ENCODE peak calls at places on chromosomes 6 and 20, in eight cellular contexts. A, K, V, T, Q, P, S and N are unnamed samples.

GRCh38 chr6:131381052-131381451 is 192.0 kb upstream of the ARG1 start:
- DNase-seq in P (no peak), K (no peak), S (no peak), V (no peak), T (no peak), A (no peak), Q (no peak), N (no peak)

GRCh38 chr20:62815066-62815991 is 1.5 kb upstream of the COL9A3 start:
- DNase-seq in S (no peak), P (peak; percentile 43), Q (no peak), K (peak; percentile 91), T (peak; percentile 65), V (no peak), A (peak; percentile 41), N (no peak)

GRCh38 chr6:143529095-143529494 is 17.6 kb upstream of the FUCA2 start:
- DNase-seq in V (no peak), T (peak; percentile 27), Q (no peak), A (no peak), S (no peak), P (no peak), K (peak; percentile 42), N (peak; percentile 12)

GRCh38 chr20:59405226-59405815 is 104.9 kb downstream of the EDN3 start:
- DNase-seq in T (no peak), V (no peak), A (no peak), K (no peak), S (no peak), Q (no peak), P (no peak), N (no peak)

GRCh38 chr6:31529329-31530150 is 778 bp downstream of the MCCD1 start:
- DNase-seq in V (no peak), K (peak; percentile 49), Q (no peak), P (no peak), A (no peak), T (no peak), S (no peak), N (no peak)

GRCh38 chr6:32291549-32291948 is 67.7 kb upstream of the NOTCH4 start:
- DNase-seq in S (no peak), A (no peak), Q (no peak), T (no peak), V (no peak), K (no peak), P (no peak), N (no peak)

GRCh38 chr6:137339929-137340559 is 120.9 kb upstream of the IFNGR1 start:
- DNase-seq in P (peak; percentile 2), T (peak; percentile 30), Q (no peak), A (no peak), K (no peak), V (no peak), S (no peak), N (peak; percentile 3)

GRCh38 chr6:31541059-31541657 is 645 bp downstream of the DDX39B start:
- DNase-seq in P (peak; percentile 26), V (peak; percentile 73), T (peak; percentile 81), S (no peak), Q (no peak), A (peak; percentile 50), K (peak; percentile 80), N (peak; percentile 78)

GRCh38 chr6:85452441-85452881 is 2.6 kb downstream of the NT5E start:
- DNase-seq in K (no peak), T (peak; percentile 68), A (peak; percentile 93), V (peak; percentile 98), P (peak; percentile 71), S (peak; percentile 19), Q (no peak), N (peak; percentile 82)

GRCh38 chr6:126312013-126312665 is 27.8 kb upstream of the CENPW start:
- DNase-seq in P (no peak), A (no peak), Q (no peak), S (peak; percentile 27), K (peak; percentile 58), V (no peak), T (peak; percentile 16), N (no peak)

GRCh38 chr6:148799647-148800046 is 52.8 kb downstream of the UST start:
- DNase-seq in K (no peak), A (no peak), Q (no peak), T (no peak), P (no peak), S (no peak), V (no peak), N (no peak)

GRCh38 chr6:4210619-4211419 is 75.4 kb upstream of the ECI2 start:
- DNase-seq in T (peak; percentile 78), K (peak; percentile 78), S (peak; percentile 74), Q (no peak), P (peak; percentile 26), V (peak; percentile 75), A (peak; percentile 68), N (peak; percentile 81)

GRCh38 chr20:56328861-56329260 is 29.9 kb upstream of the FAM210B start:
- DNase-seq in A (peak; percentile 8), Q (no peak), T (peak; percentile 47), P (no peak), K (peak; percentile 23), S (no peak), V (no peak), N (peak; percentile 37)

GRCh38 chr6:147586044-147586443 is 77.6 kb downstream of the SAMD5 start:
- DNase-seq in V (peak; percentile 88), Q (no peak), A (peak; percentile 55), S (no peak), T (peak; percentile 1), K (no peak), P (peak; percentile 62), N (peak; percentile 85)

GRCh38 chr6:9482030-9482731 is 932.7 kb downstream of the TFAP2A start:
- DNase-seq in S (peak; percentile 86), K (peak; percentile 80), Q (no peak), V (peak; percentile 92), A (peak; percentile 96), T (peak; percentile 96), P (peak; percentile 97), N (peak; percentile 92)

GRCh38 chr6:54878705-54879104 is 32.1 kb downstream of the FAM83B start:
- DNase-seq in P (no peak), Q (no peak), K (no peak), A (peak; percentile 10), S (no peak), T (no peak), V (peak; percentile 20), N (no peak)

GRCh38 chr6:93079061-93079460 is 340.3 kb downstream of the EPHA7 start:
- DNase-seq in S (no peak), V (no peak), P (no peak), T (no peak), A (no peak), Q (no peak), K (peak; percentile 4), N (no peak)

GRCh38 chr20:3808141-3808479 is 12.0 kb downstream of the CDC25B start:
- DNase-seq in S (peak; percentile 86), A (peak; percentile 92), P (peak; percentile 89), V (peak; percentile 98), Q (peak; percentile 93), T (peak; percentile 95), K (no peak), N (peak; percentile 92)

GRCh38 chr6:150549577-150550184 is 50.0 kb upstream of the PLEKHG1 start:
- DNase-seq in Q (no peak), V (no peak), K (no peak), P (peak; percentile 9), S (no peak), T (no peak), A (no peak), N (no peak)

GRCh38 chr20:59349277-59349676 is 48.9 kb downstream of the EDN3 start:
- DNase-seq in Q (no peak), K (no peak), V (no peak), S (no peak), A (no peak), P (no peak), T (no peak), N (no peak)

DNA sequence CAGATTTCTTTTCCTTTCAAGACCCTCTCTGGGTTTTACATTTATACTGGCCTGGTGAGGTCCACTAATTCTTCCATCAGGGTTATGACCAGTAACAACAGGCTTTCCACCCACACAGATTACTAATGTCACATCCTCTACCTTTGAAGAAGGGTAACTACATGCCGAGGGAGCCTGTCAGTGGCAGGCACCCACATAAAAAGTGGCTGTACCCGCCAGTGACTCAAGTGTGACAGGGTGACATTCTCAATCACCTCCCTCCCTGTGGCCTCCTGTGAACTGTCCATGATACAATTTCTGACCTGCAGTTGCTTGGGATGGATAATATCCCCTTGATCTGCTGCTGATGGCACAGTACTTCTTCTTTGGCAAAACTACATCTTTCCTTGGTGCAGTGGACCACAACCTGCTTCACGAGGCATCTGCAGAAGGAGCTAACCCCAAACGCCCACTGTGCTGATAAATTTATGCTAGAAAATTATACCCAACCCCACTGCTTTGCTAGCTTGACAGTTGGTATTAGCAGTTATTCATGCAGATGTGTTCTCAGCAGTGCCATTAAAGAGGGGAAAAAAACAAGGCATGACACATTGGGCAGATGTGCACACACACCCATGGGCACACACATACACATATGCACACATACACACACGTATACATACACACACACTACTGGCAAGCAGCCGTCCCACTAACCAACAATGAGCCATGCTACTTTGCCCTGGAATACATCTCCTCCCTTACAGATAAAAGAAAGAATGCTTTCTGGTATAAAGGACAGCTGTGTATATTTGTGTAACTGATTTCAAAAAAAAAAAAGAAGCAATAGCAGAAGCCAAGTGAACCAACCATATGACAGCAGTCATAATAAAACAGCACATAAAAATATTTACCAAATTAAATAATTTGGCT is 20.8 kb downstream of the GFOD1 start:
- DNase-seq in A (no peak), K (no peak), P (no peak), S (no peak), Q (no peak), T (peak; percentile 29), V (peak; percentile 67), N (no peak)
- H3K4me1 ChIP-seq in A (peaks cover 16% of the 10 kb centered on the region), K (peaks cover 16% of the 10 kb centered on the region), P (peaks cover 22% of the 10 kb centered on the region), S (no peaks in the 10 kb centered on the region), Q (peaks cover 3% of the 10 kb centered on the region), T (peaks cover 21% of the 10 kb centered on the region), V (peaks cover 41% of the 10 kb centered on the region), N (no peaks in the 10 kb centered on the region)

GRCh38 chr6:13923527-13924145 is 1.1 kb upstream of the RNF182 start:
- DNase-seq in A (peak; percentile 65), Q (no peak), V (peak; percentile 51), P (peak; percentile 68), K (peak; percentile 58), T (peak; percentile 86), S (peak; percentile 48), N (peak; percentile 70)
- H3K9ac ChIP-seq in A (peak overlapping the region; percentile 50), Q (no peak overlapping the region), V (no peak overlapping the region), P (peak overlapping the region; percentile 80), K (no peak overlapping the region), T (peak overlapping the region; percentile 76), S (no peak overlapping the region), N (peak overlapping the region; percentile 77)

GRCh38 chr6:165663736-165664552 is 903 bp upstream of the PDE10A start:
- DNase-seq in Q (no peak), V (no peak), P (peak; percentile 16), A (no peak), S (no peak), K (peak; percentile 26), T (peak; percentile 16), N (peak; percentile 10)
- H3K4me3 ChIP-seq in Q (peak overlapping the region; percentile 79), V (no peak overlapping the region), P (peak overlapping the region; percentile 63), A (peak overlapping the region; percentile 75), S (peak overlapping the region; percentile 59), K (peak overlapping the region; percentile 30), T (no peak overlapping the region), N (peak overlapping the region; percentile 71)

DNA sequence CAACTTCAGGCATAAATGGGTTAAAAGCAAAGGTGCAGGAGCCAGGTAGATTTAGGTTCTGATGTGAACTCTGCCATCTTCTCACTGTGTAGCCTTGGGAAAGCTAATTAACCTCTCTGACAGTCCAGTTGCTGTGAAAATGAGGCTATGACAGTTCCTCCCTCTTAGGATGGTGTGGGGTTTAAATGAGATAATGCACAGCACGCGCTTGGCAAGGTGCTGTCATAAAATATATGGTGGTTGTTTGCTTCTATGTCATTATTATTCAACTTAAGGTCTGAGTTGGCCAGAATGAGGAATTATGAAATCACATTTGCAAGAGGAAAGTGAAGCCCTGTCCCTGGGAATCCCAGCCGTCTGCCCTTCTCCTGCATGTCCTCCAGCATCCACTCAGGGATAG is 15.5 kb upstream of the BCAS1 start:
- DNase-seq in Q (no peak), K (no peak), A (no peak), V (no peak), S (no peak), P (no peak), T (peak; percentile 71), N (no peak)
- H3K4me1 ChIP-seq in Q (no peaks in the 10 kb centered on the region), K (no peaks in the 10 kb centered on the region), A (no peaks in the 10 kb centered on the region), V (no peaks in the 10 kb centered on the region), S (no peaks in the 10 kb centered on the region), P (no peaks in the 10 kb centered on the region), T (peaks cover 51% of the 10 kb centered on the region), N (peaks cover 27% of the 10 kb centered on the region)